ENCODE peak calls at places on chromosomes 3 and 15, in eight cellular contexts. V is heart right ventricle, P is BE2C, W is mammary epithelial cell, S is heart left ventricle, L is psoas muscle, Q is tibial artery, U is gastrocnemius medialis. M is an unnamed sample. For H3K9me3, the result is how much of the 10 kb centered on the place peaks cover.

GRCh38 chr3:141305436-141305835 is 62.9 kb upstream of the ZBTB38 start:
- DNase-seq in V (no peak), P (peak), W (peak), S (no peak), L (no peak), Q (no peak), U (no peak), M (no peak)

GRCh38 chr3:12370758-12371157 is 81.9 kb downstream of the PPARG start:
- DNase-seq in V (no peak), P (peak), W (no peak), S (no peak), L (no peak), Q (no peak), U (no peak), M (no peak)

GRCh38 chr3:192514081-192514753 is 213.1 kb downstream of the FGF12 start:
- DNase-seq in V (no peak), P (no peak), W (peak), S (no peak), L (no peak), Q (no peak), U (no peak), M (no peak)

GRCh38 chr15:48143856-48144255 is 23.1 kb downstream of the SLC24A5 start:
- DNase-seq in V (no peak), P (no peak), W (peak), S (no peak), L (no peak), Q (no peak), U (no peak), M (no peak)

GRCh38 chr15:66747866-66748265 is 45.8 kb downstream of the SMAD6 start:
- DNase-seq in V (no peak), P (no peak), W (no peak), S (no peak), L (no peak), Q (no peak), U (no peak), M (no peak)

GRCh38 chr3:146374146-146374545 is 95.2 kb downstream of the PLSCR2 start:
- DNase-seq in V (no peak), P (no peak), W (no peak), S (no peak), L (no peak), Q (no peak), U (no peak), M (no peak)

GRCh38 chr3:143120716-143121239 is 1.2 kb downstream of the CHST2 start:
- DNase-seq in V (peak), P (peak), W (peak), S (no peak), L (peak), Q (no peak), U (no peak), M (no peak)

GRCh38 chr3:37833790-37834189 is 27.9 kb upstream of the CTDSPL start:
- DNase-seq in V (peak), P (no peak), W (no peak), S (peak), L (no peak), Q (no peak), U (no peak), M (peak)

GRCh38 chr15:41435037-41435786 is 18.3 kb downstream of the RTF1 start:
- DNase-seq in V (no peak), P (no peak), W (no peak), S (no peak), L (no peak), Q (no peak), U (no peak), M (no peak)

GRCh38 chr3:64038252-64038651 is 15.0 kb upstream of the PSMD6 start:
- DNase-seq in V (no peak), P (no peak), W (no peak), S (no peak), L (no peak), Q (no peak), U (no peak), M (no peak)

GRCh38 chr3:52291508-52292181 is 4.0 kb downstream of the GLYCTK start:
- DNase-seq in V (no peak), P (peak), W (no peak), S (no peak), L (no peak), Q (no peak), U (no peak), M (peak)

GRCh38 chr3:149605902-149606301 is 51.9 kb downstream of the WWTR1 start:
- DNase-seq in V (no peak), P (no peak), W (peak), S (no peak), L (no peak), Q (no peak), U (no peak), M (no peak)

GRCh38 chr15:90203473-90203872 is 2.3 kb downstream of the SEMA4B start:
- DNase-seq in V (no peak), P (no peak), W (no peak), S (no peak), L (no peak), Q (no peak), U (no peak), M (no peak)

GRCh38 chr3:159280326-159280725 is 478.5 kb downstream of the MFSD1 start:
- DNase-seq in V (no peak), P (no peak), W (no peak), S (no peak), L (no peak), Q (no peak), U (no peak), M (no peak)

GRCh38 chr3:186896875-186897274 is 33.5 kb upstream of the ST6GAL1 start:
- DNase-seq in V (no peak), P (no peak), W (no peak), S (no peak), L (no peak), Q (no peak), U (no peak), M (no peak)

GRCh38 chr3:70805044-70805732 is 492.8 kb upstream of the MDFIC2 start:
- DNase-seq in V (no peak), P (no peak), W (no peak), S (no peak), L (no peak), Q (no peak), U (no peak), M (no peak)

GRCh38 chr3:31253782-31254181 is 278.9 kb upstream of the STT3B start:
- DNase-seq in V (no peak), P (no peak), W (no peak), S (no peak), L (no peak), Q (no peak), U (no peak), M (no peak)

DNA sequence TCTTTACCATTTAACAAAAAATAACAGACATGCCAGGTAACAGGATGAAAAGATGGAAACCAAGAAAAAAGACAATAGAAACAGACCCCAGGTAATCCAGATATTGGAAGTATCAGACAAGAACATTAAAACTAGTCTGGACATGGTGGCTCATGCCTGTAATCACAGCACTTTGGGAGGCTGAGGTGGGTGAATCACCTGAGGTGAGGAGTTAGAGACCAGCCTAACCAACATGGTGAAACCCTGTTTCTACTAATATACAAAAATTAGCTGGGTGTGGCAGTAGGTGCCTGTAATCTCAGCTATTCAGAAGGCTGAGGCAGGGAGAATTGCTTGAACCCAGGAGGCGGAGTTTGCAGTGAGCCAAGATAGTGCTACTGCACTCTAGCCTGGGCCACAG is 40.6 kb downstream of the ACAD9 start:
- DNase-seq in V (no peak), P (no peak), W (no peak), S (no peak), L (no peak), Q (no peak), U (no peak), M (no peak)
- H3K9me3 ChIP-seq in V (under half), P (under half), W (under half), S (under half), L (under half), Q (under half), U (under half), M (under half)

GRCh38 chr15:39582977-39583585 is 2.2 kb downstream of the THBS1 start:
- DNase-seq in V (no peak), P (no peak), W (peak), S (no peak), L (no peak), Q (no peak), U (no peak), M (no peak)
- H3K4me3 ChIP-seq in V (peak), P (no peak), W (peak), S (peak), L (peak), Q (peak), U (peak), M (peak)

GRCh38 chr3:17143893-17144664 is 259.3 kb downstream of the PLCL2 start:
- DNase-seq in V (no peak), P (no peak), W (no peak), S (no peak), L (no peak), Q (no peak), U (no peak), M (no peak)

GRCh38 chr3:17142516-17142915 is 257.8 kb downstream of the PLCL2 start:
- DNase-seq in V (no peak), P (no peak), W (no peak), S (no peak), L (no peak), Q (no peak), U (no peak), M (no peak)

GRCh38 chr3:17138246-17139039 is 253.7 kb downstream of the PLCL2 start:
- DNase-seq in V (no peak), P (no peak), W (no peak), S (no peak), L (no peak), Q (no peak), U (no peak), M (no peak)

GRCh38 chr3:17141699-17142098 is 256.9 kb downstream of the PLCL2 start:
- DNase-seq in V (no peak), P (no peak), W (no peak), S (no peak), L (no peak), Q (no peak), U (no peak), M (no peak)

DNA sequence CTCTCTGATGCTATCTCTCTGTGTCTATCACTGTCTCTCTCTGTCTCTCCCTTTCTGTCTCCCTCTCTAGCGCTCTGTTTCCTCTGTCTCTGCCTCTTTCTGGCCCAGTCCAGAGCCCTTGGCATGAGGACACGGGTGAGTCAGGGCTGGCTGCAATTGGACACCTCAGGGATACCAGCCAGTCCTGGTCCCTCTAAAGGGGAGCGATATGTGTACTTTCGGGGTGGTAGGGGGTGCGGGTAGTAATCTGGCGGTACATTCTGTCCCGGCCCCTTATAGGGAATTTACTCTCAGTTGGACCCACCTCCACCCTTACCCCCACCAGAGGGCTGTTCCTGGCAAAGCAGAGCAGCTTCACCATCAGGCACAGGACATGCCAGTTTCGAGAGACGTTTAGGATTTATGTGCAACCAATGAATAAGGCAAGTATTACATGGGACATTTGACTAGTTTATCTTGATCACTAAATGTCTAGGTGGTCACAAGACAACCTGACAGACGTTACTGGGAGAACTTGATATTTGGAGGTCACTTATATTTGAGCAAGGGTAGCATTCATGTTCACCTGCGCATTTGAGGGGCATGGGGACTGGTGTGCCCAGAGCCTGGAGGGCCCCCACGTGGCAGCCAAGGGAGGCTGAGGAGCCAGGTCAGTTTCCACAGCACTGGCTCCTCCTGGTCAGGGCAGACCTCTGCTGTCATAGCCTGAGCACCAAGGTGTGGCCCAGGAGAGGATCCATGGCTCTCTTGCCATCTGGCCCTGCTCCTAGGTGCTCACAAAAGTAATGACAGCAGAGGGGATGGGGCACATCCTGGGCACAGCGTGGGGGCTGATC is 256.1 kb downstream of the PLCL2 start:
- DNase-seq in V (peak), P (no peak), W (no peak), S (peak), L (peak), Q (peak), U (peak), M (no peak)
- TF ChIP-seq CTCF in V (peak), P (no peak), W (no peak), S (peak), L (peak), Q (no peak), U (peak), M (no peak)

GRCh38 chr15:27589782-27590181 is 509.3 kb downstream of the OCA2 start:
- DNase-seq in V (no peak), P (no peak), W (no peak), S (no peak), L (no peak), Q (no peak), U (no peak), M (no peak)

GRCh38 chr15:27587810-27588209 is 511.3 kb downstream of the OCA2 start:
- DNase-seq in V (no peak), P (no peak), W (no peak), S (no peak), L (no peak), Q (no peak), U (no peak), M (peak)

GRCh38 chr15:27592036-27592725 is 506.9 kb downstream of the OCA2 start:
- DNase-seq in V (no peak), P (no peak), W (no peak), S (no peak), L (no peak), Q (no peak), U (no peak), M (no peak)

DNA sequence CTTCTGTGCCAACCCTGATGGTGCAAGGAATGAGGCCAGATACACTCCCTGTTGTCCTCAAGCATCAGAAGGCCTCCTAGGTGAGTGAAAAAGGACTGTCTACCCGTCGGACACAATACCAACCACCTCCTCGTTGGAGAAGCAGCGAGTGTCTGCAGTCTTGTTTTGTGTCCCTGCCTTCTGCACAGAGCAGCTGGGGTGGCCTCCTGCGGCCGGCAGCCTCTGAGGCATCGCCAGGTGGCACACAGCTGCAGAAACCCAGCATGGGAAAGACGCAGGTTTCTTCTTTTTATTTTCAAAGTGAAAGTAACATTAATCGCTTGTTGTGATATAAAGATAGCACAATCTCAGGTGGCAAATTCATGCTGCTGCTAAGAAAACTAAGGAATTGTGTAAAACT is 509.9 kb downstream of the OCA2 start:
- DNase-seq in V (no peak), P (no peak), W (no peak), S (no peak), L (no peak), Q (no peak), U (no peak), M (no peak)
- H3K9me3 ChIP-seq in V (under half), P (under half), W (under half), S (under half), L (under half), Q (under half), U (under half), M (under half)

DNA sequence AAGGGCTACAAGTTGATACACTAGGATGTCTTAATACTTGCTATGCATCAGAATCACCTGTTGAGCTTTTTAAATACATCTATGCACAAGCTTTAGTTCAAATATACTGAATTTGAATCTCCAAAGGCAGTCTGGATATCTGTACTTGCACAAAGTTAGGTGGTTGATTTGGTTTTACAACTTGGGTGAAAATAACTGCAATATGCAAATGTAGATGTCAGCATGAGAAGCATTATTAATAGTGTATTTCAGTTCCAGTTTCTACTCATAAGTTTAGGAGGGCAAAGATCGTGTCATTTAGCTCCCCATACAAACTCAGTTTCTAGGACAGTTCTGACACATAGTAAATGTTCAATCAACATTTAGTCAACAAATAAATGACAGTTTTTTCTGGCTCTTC is 25.6 kb downstream of the IQCB1 start:
- DNase-seq in V (no peak), P (no peak), W (no peak), S (no peak), L (no peak), Q (no peak), U (no peak), M (no peak)
- H3K4me3 ChIP-seq in V (no peak), P (no peak), W (no peak), S (no peak), L (no peak), Q (no peak), U (no peak), M (no peak)

DNA sequence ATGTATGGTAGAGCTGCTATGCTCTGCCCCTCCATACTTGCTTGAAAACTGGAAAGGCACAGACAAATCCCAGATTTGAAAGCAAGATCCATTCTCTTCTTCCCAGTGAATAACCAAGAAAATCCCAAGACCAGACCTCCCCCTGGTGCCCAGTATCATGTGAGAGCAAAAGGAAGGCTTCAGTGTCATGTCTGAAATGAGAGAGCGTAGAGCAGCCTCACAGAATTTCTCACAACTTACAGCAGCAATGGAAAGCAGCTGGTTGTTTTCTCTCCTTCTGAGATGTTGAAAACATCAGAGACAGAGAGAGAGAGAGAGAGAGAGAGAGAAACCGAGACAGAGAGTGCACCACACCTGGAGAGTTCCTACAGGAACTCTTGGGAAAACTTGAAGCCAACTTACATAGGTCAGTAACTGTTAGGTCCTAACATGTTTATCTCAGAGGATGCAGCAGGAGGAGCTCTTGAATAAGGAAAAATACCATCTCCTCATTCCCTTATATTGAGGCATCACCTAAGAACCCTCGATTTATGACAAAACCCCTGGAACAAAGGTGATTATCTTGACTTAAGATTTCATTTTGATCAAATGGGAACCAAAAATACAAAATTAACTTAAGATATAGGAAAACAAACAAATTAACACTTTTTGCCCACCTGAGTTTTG is 273.3 kb downstream of the NSUN3 start:
- DNase-seq in V (no peak), P (no peak), W (peak), S (no peak), L (no peak), Q (no peak), U (no peak), M (no peak)
- TF ChIP-seq CTCF in V (peak), P (peak), W (peak), S (peak), L (no peak), Q (peak), U (no peak), M (peak)